ENCODE peak calls at places on chromosomes 4 and X, in ten cellular contexts. Y is anterior cingulate cortex; J is bronchial epithelial cell; X is Kasumi-1; K is A673; I is effector memory CD8-positive, alpha-beta T cell; A is K562; S is H54; H is testis; R is KBM-7. M is an unnamed sample.

GRCh38 chr4:95114521-95114920 is 356.8 kb downstream of the BMPR1B start:
- DNase-seq in Y (no peak), J (peak), X (no peak), K (no peak), I (no peak), A (no peak), S (no peak), H (no peak), R (no peak), M (no peak)

GRCh38 chrX:72306085-72306801 is 529 bp upstream of the CITED1 start:
- DNase-seq in Y (no peak), J (no peak), X (no peak), K (peak), I (no peak), A (peak), S (no peak), H (no peak), R (no peak), M (no peak)

GRCh38 chr4:5758741-5759140 is 47.7 kb downstream of the EVC start:
- DNase-seq in Y (no peak), J (peak), X (no peak), K (peak), I (no peak), A (no peak), S (peak), H (no peak), R (no peak), M (peak)

GRCh38 chrX:119570351-119570835 is 4.0 kb upstream of the UBE2A start:
- DNase-seq in Y (no peak), J (no peak), X (no peak), K (no peak), I (no peak), A (no peak), S (no peak), H (no peak), R (no peak), M (no peak)

GRCh38 chr4:78644744-78645330 is 93.3 kb downstream of the ANXA3 start:
- DNase-seq in Y (peak), J (peak), X (peak), K (peak), I (peak), A (peak), S (no peak), H (peak), R (peak), M (no peak)

GRCh38 chrX:86148024-86148511 is at the start of gene DACH2:
- DNase-seq in Y (peak), J (peak), X (no peak), K (peak), I (no peak), A (peak), S (no peak), H (peak), R (peak), M (no peak)

GRCh38 chr4:52369649-52370048 is 289.5 kb downstream of the USP46 start:
- DNase-seq in Y (no peak), J (peak), X (no peak), K (no peak), I (no peak), A (no peak), S (no peak), H (no peak), R (no peak), M (no peak)

GRCh38 chr4:16677545-16677944 is 220.9 kb downstream of the LDB2 start:
- DNase-seq in Y (no peak), J (no peak), X (no peak), K (no peak), I (no peak), A (no peak), S (no peak), H (no peak), R (no peak), M (no peak)

GRCh38 chrX:17826609-17827496 is 34.2 kb downstream of the RAI2 start:
- DNase-seq in Y (no peak), J (no peak), X (no peak), K (no peak), I (no peak), A (no peak), S (no peak), H (no peak), R (no peak), M (no peak)

GRCh38 chrX:22323541-22323940 is 50.8 kb downstream of the CBLL2 start:
- DNase-seq in Y (no peak), J (peak), X (no peak), K (no peak), I (no peak), A (no peak), S (no peak), H (no peak), R (no peak), M (no peak)

GRCh38 chrX:23341452-23341851 is 6.8 kb downstream of the PTCHD1 start:
- DNase-seq in Y (no peak), J (no peak), X (no peak), K (no peak), I (no peak), A (no peak), S (no peak), H (no peak), R (no peak), M (no peak)

GRCh38 chrX:9659571-9660195 is 106.0 kb downstream of the GPR143 start:
- DNase-seq in Y (no peak), J (no peak), X (no peak), K (no peak), I (no peak), A (no peak), S (no peak), H (no peak), R (no peak), M (no peak)

GRCh38 chr4:73520821-73521220 is 39.3 kb downstream of the AFM start:
- DNase-seq in Y (no peak), J (no peak), X (no peak), K (peak), I (no peak), A (no peak), S (no peak), H (no peak), R (no peak), M (no peak)

GRCh38 chrX:85992811-85993229 is 54.5 kb downstream of the CHM start:
- DNase-seq in Y (no peak), J (peak), X (no peak), K (peak), I (no peak), A (no peak), S (no peak), H (no peak), R (no peak), M (no peak)

GRCh38 chrX:57286507-57287251 is at the start of gene FAAH2:
- DNase-seq in Y (no peak), J (peak), X (peak), K (peak), I (peak), A (peak), S (no peak), H (peak), R (peak), M (peak)

GRCh38 chr4:7124643-7125442 is 57.0 kb upstream of the GRPEL1 start:
- DNase-seq in Y (no peak), J (peak), X (no peak), K (no peak), I (no peak), A (no peak), S (peak), H (peak), R (no peak), M (no peak)

GRCh38 chrX:1361275-1361674 is 24.7 kb downstream of the IL3RA start:
- DNase-seq in Y (no peak), J (no peak), X (no peak), K (no peak), I (no peak), A (no peak), S (no peak), H (no peak), R (no peak), M (no peak)

GRCh38 chr4:128483816-128484215 is 196.2 kb upstream of the PGRMC2 start:
- DNase-seq in Y (no peak), J (no peak), X (no peak), K (no peak), I (no peak), A (no peak), S (no peak), H (no peak), R (no peak), M (no peak)

GRCh38 chrX:15299945-15300851 is 15.2 kb downstream of the ASB11 start:
- DNase-seq in Y (no peak), J (no peak), X (peak), K (peak), I (no peak), A (peak), S (no peak), H (no peak), R (peak), M (no peak)

GRCh38 chr4:86387013-86387412 is 27.2 kb upstream of the MAPK10 start:
- DNase-seq in Y (no peak), J (no peak), X (peak), K (no peak), I (no peak), A (no peak), S (no peak), H (no peak), R (peak), M (no peak)

GRCh38 chr4:95106408-95106928 is 348.7 kb downstream of the BMPR1B start:
- DNase-seq in Y (no peak), J (peak), X (no peak), K (no peak), I (no peak), A (no peak), S (no peak), H (no peak), R (no peak), M (no peak)

GRCh38 chr4:55312491-55313101 is 33.4 kb upstream of the SRD5A3 start:
- DNase-seq in Y (no peak), J (peak), X (peak), K (peak), I (peak), A (no peak), S (no peak), H (peak), R (peak), M (no peak)

GRCh38 chrX:94831364-94831763 is 1157.4 kb downstream of the FAM133A start:
- DNase-seq in Y (no peak), J (peak), X (peak), K (peak), I (no peak), A (no peak), S (no peak), H (no peak), R (peak), M (no peak)

GRCh38 chr4:86935833-86936721 is 1.3 kb downstream of the AFF1 start:
- DNase-seq in Y (no peak), J (peak), X (peak), K (peak), I (peak), A (peak), S (peak), H (peak), R (peak), M (peak)

M was measured in GM12878.